ENCODE peak calls at places on chromosomes 1 and 21, in five cellular contexts. One of them, this sample, is unnamed.

GRCh38 chr1:211625040-211625439 is 46.1 kb upstream of the SLC30A1 start:
- DNase-seq in K562: no peak
- DNase-seq in GM12878: no peak
- DNase-seq in H1: no peak
- DNase-seq in HepG2: peak
- DNase-seq in this sample: no peak

GRCh38 chr1:147565189-147565980 is 24.1 kb downstream of the BCL9 start:
- DNase-seq in K562: no peak
- DNase-seq in GM12878: no peak
- DNase-seq in H1: no peak
- DNase-seq in HepG2: no peak
- DNase-seq in this sample: no peak

GRCh38 chr1:20478072-20478660 is 7.8 kb downstream of the CAMK2N1 start:
- DNase-seq in K562: no peak
- DNase-seq in GM12878: no peak
- DNase-seq in H1: no peak
- DNase-seq in HepG2: no peak
- DNase-seq in this sample: no peak

GRCh38 chr1:203037509-203038190 is 11.4 kb downstream of the PPFIA4 start:
- DNase-seq in K562: peak
- DNase-seq in GM12878: no peak
- DNase-seq in H1: no peak
- DNase-seq in HepG2: no peak
- DNase-seq in this sample: no peak

GRCh38 chr1:234565132-234565531 is 44.8 kb downstream of the IRF2BP2 start:
- DNase-seq in K562: no peak
- DNase-seq in GM12878: no peak
- DNase-seq in H1: no peak
- DNase-seq in HepG2: no peak
- DNase-seq in this sample: no peak

GRCh38 chr1:35111106-35111505 is 31.9 kb downstream of the ZMYM1 start:
- DNase-seq in K562: no peak
- DNase-seq in GM12878: no peak
- DNase-seq in H1: no peak
- DNase-seq in HepG2: peak
- DNase-seq in this sample: no peak

GRCh38 chr1:160620942-160621632 is 25.8 kb downstream of the SLAMF1 start:
- DNase-seq in K562: no peak
- DNase-seq in GM12878: no peak
- DNase-seq in H1: no peak
- DNase-seq in HepG2: no peak
- DNase-seq in this sample: no peak

GRCh38 chr1:114259517-114260160 is 106.0 kb upstream of the SYT6 start:
- DNase-seq in K562: no peak
- DNase-seq in GM12878: no peak
- DNase-seq in H1: no peak
- DNase-seq in HepG2: no peak
- DNase-seq in this sample: no peak

GRCh38 chr21:33401617-33401967 is 1.6 kb upstream of the IFNGR2 start:
- DNase-seq in K562: no peak
- DNase-seq in GM12878: no peak
- DNase-seq in H1: no peak
- DNase-seq in HepG2: no peak
- DNase-seq in this sample: no peak

GRCh38 chr1:87334351-87335174 is 5.9 kb downstream of the LMO4 start:
- DNase-seq in K562: peak
- DNase-seq in GM12878: no peak
- DNase-seq in H1: no peak
- DNase-seq in HepG2: no peak
- DNase-seq in this sample: no peak

GRCh38 chr1:9324246-9325096 is 31.8 kb downstream of the SPSB1 start:
- DNase-seq in K562: no peak
- DNase-seq in GM12878: no peak
- DNase-seq in H1: no peak
- DNase-seq in HepG2: no peak
- DNase-seq in this sample: no peak

GRCh38 chr1:155051777-155052398 is 772 bp downstream of the ADAM15 start:
- DNase-seq in K562: peak
- DNase-seq in GM12878: no peak
- DNase-seq in H1: no peak
- DNase-seq in HepG2: no peak
- DNase-seq in this sample: no peak

GRCh38 chr1:172719694-172720138 is 60.8 kb downstream of the FASLG start:
- DNase-seq in K562: peak
- DNase-seq in GM12878: no peak
- DNase-seq in H1: no peak
- DNase-seq in HepG2: peak
- DNase-seq in this sample: peak

GRCh38 chr1:72283204-72284083 is 1.1 kb upstream of the NEGR1 start:
- DNase-seq in K562: no peak
- DNase-seq in GM12878: no peak
- DNase-seq in H1: no peak
- DNase-seq in HepG2: no peak
- DNase-seq in this sample: no peak

GRCh38 chr1:7898962-7899361 is 41.7 kb downstream of the TNFRSF9 start:
- DNase-seq in K562: no peak
- DNase-seq in GM12878: no peak
- DNase-seq in H1: no peak
- DNase-seq in HepG2: no peak
- DNase-seq in this sample: no peak

GRCh38 chr1:117673405-117673804 is 67.6 kb downstream of the TENT5C start:
- DNase-seq in K562: no peak
- DNase-seq in GM12878: no peak
- DNase-seq in H1: no peak
- DNase-seq in HepG2: no peak
- DNase-seq in this sample: no peak

GRCh38 chr1:80248886-80249285 is 1242.4 kb upstream of the ADGRL4 start:
- DNase-seq in K562: no peak
- DNase-seq in GM12878: no peak
- DNase-seq in H1: no peak
- DNase-seq in HepG2: no peak
- DNase-seq in this sample: no peak

GRCh38 chr1:246415028-246415427 is 92.1 kb downstream of the SMYD3 start:
- DNase-seq in K562: no peak
- DNase-seq in GM12878: no peak
- DNase-seq in H1: no peak
- DNase-seq in HepG2: no peak
- DNase-seq in this sample: no peak

GRCh38 chr1:184806296-184806721 is 51.7 kb upstream of the EDEM3 start:
- DNase-seq in K562: no peak
- DNase-seq in GM12878: no peak
- DNase-seq in H1: no peak
- DNase-seq in HepG2: no peak
- DNase-seq in this sample: no peak

GRCh38 chr1:246005067-246005466 is 502.0 kb downstream of the SMYD3 start:
- DNase-seq in K562: no peak
- DNase-seq in GM12878: no peak
- DNase-seq in H1: no peak
- DNase-seq in HepG2: no peak
- DNase-seq in this sample: no peak

GRCh38 chr1:156797212-156797871 is 19.3 kb downstream of the SH2D2A start:
- DNase-seq in K562: peak
- DNase-seq in GM12878: no peak
- DNase-seq in H1: no peak
- DNase-seq in HepG2: peak
- DNase-seq in this sample: peak

GRCh38 chr1:110339427-110340206 is 440 bp downstream of the RBM15 start:
- DNase-seq in K562: peak
- DNase-seq in GM12878: no peak
- DNase-seq in H1: no peak
- DNase-seq in HepG2: peak
- DNase-seq in this sample: no peak

GRCh38 chr1:235262539-235262938 is 65.4 kb downstream of the ARID4B start:
- DNase-seq in K562: no peak
- DNase-seq in GM12878: no peak
- DNase-seq in H1: no peak
- DNase-seq in HepG2: no peak
- DNase-seq in this sample: no peak

GRCh38 chr1:230425252-230426061 is 675 bp downstream of the PGBD5 start:
- DNase-seq in K562: no peak
- DNase-seq in GM12878: no peak
- DNase-seq in H1: no peak
- DNase-seq in HepG2: no peak
- DNase-seq in this sample: no peak

GRCh38 chr1:243842978-243843490 is 7.0 kb downstream of the AKT3 start:
- DNase-seq in K562: no peak
- DNase-seq in GM12878: no peak
- DNase-seq in H1: no peak
- DNase-seq in HepG2: no peak
- DNase-seq in this sample: no peak

GRCh38 chr1:27117733-27118439 is 37.0 kb downstream of the SLC9A1 start:
- DNase-seq in K562: no peak
- DNase-seq in GM12878: no peak
- DNase-seq in H1: no peak
- DNase-seq in HepG2: no peak
- DNase-seq in this sample: no peak

GRCh38 chr1:225946082-225946620 is 5.1 kb upstream of the LEFTY2 start:
- DNase-seq in K562: no peak
- DNase-seq in GM12878: no peak
- DNase-seq in H1: no peak
- DNase-seq in HepG2: no peak
- DNase-seq in this sample: no peak

GRCh38 chr1:51324271-51325010 is 5.9 kb downstream of the TTC39A start:
- DNase-seq in K562: no peak
- DNase-seq in GM12878: no peak
- DNase-seq in H1: no peak
- DNase-seq in HepG2: no peak
- DNase-seq in this sample: no peak

GRCh38 chr1:154427173-154428139 is 22.3 kb downstream of the IL6R start:
- DNase-seq in K562: no peak
- DNase-seq in GM12878: no peak
- DNase-seq in H1: no peak
- DNase-seq in HepG2: peak
- DNase-seq in this sample: no peak

GRCh38 chr1:160338580-160338979 is 4.5 kb downstream of the COPA start:
- DNase-seq in K562: no peak
- DNase-seq in GM12878: no peak
- DNase-seq in H1: no peak
- DNase-seq in HepG2: no peak
- DNase-seq in this sample: no peak

GRCh38 chr1:21337931-21338567 is 47.8 kb upstream of the ECE1 start:
- DNase-seq in K562: no peak
- DNase-seq in GM12878: no peak
- DNase-seq in H1: no peak
- DNase-seq in HepG2: no peak
- DNase-seq in this sample: no peak

GRCh38 chr21:46323227-46323709 is 402 bp downstream of the C21orf58 start:
- DNase-seq in K562: no peak
- DNase-seq in GM12878: no peak
- DNase-seq in H1: no peak
- DNase-seq in HepG2: no peak
- DNase-seq in this sample: no peak

GRCh38 chr21:46324390-46325072 is 575 bp downstream of the PCNT start:
- DNase-seq in K562: peak
- DNase-seq in GM12878: no peak
- DNase-seq in H1: peak
- DNase-seq in HepG2: peak
- DNase-seq in this sample: peak

GRCh38 chr21:46323710-46324389 is at the start of the genes C21orf58 and PCNT:
- DNase-seq in K562: peak
- DNase-seq in GM12878: peak
- DNase-seq in H1: peak
- DNase-seq in HepG2: peak
- DNase-seq in this sample: peak

GRCh38 chr21:46326110-46326703 is 2.3 kb downstream of the PCNT start:
- DNase-seq in K562: no peak
- DNase-seq in GM12878: no peak
- DNase-seq in H1: no peak
- DNase-seq in HepG2: peak
- DNase-seq in this sample: no peak

GRCh38 chr21:46325073-46325912 is 1.3 kb downstream of the PCNT start:
- DNase-seq in K562: peak
- DNase-seq in GM12878: no peak
- DNase-seq in H1: peak
- DNase-seq in HepG2: peak
- DNase-seq in this sample: peak
- TF ChIP-seq POLR2A in K562: peak
- TF ChIP-seq POLR2A in GM12878: peak
- TF ChIP-seq POLR2A in H1: no peak
- TF ChIP-seq POLR2A in HepG2: no peak
- TF ChIP-seq POLR2A in this sample: peak

GRCh38 chr1:23544444-23545389 is 13.7 kb upstream of the E2F2 start:
- DNase-seq in K562: peak
- DNase-seq in GM12878: no peak
- DNase-seq in H1: no peak
- DNase-seq in HepG2: peak
- DNase-seq in this sample: no peak
- TF ChIP-seq SP1 in K562: no peak
- TF ChIP-seq SP1 in GM12878: no peak
- TF ChIP-seq SP1 in H1: no peak
- TF ChIP-seq SP1 in HepG2: no peak
- TF ChIP-seq SP1 in this sample: no peak

GRCh38 chr1:244970661-244971523 is 106.5 kb upstream of the HNRNPU start:
- DNase-seq in K562: peak
- DNase-seq in GM12878: peak
- DNase-seq in H1: peak
- DNase-seq in HepG2: peak
- DNase-seq in this sample: peak

GRCh38 chr1:244968431-244968830 is 104.1 kb upstream of the HNRNPU start:
- DNase-seq in K562: no peak
- DNase-seq in GM12878: no peak
- DNase-seq in H1: no peak
- DNase-seq in HepG2: no peak
- DNase-seq in this sample: no peak

GRCh38 chr1:244971524-244972216 is 107.3 kb upstream of the HNRNPU start:
- DNase-seq in K562: no peak
- DNase-seq in GM12878: no peak
- DNase-seq in H1: no peak
- DNase-seq in HepG2: peak
- DNase-seq in this sample: no peak

GRCh38 chr1:244969355-244970235 is 105.3 kb upstream of the HNRNPU start:
- DNase-seq in K562: no peak
- DNase-seq in GM12878: no peak
- DNase-seq in H1: no peak
- DNase-seq in HepG2: peak
- DNase-seq in this sample: peak

GRCh38 chr1:244970236-244970652 is 105.9 kb upstream of the HNRNPU start:
- DNase-seq in K562: peak
- DNase-seq in GM12878: no peak
- DNase-seq in H1: no peak
- DNase-seq in HepG2: peak
- DNase-seq in this sample: peak
- TF ChIP-seq POLR2A in K562: peak
- TF ChIP-seq POLR2A in GM12878: no peak
- TF ChIP-seq POLR2A in H1: peak
- TF ChIP-seq POLR2A in HepG2: peak
- TF ChIP-seq POLR2A in this sample: no peak

DNA sequence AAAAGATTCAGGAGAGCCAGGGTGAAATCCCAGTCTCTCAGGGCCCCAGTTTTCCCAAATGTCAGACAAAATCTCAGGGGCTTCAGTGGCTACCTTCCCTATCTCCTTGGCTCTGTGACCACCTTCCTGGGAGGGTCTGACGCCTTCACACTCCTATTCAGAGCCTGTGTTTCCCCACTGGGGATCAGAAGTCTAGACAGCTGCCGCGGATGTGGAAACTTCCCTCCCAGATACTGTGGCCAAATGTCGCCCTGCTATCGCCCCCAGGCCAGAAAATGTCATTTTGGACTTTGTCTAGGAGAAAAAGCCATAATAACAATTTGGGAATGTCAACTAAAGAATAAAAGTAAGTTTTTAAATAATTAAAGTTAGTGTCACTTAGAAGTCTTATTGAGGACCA is 15.9 kb downstream of the A3GALT2 start:
- DNase-seq in K562: no peak
- DNase-seq in GM12878: no peak
- DNase-seq in H1: no peak
- DNase-seq in HepG2: no peak
- DNase-seq in this sample: no peak
- TF ChIP-seq SP1 in K562: no peak
- TF ChIP-seq SP1 in GM12878: no peak
- TF ChIP-seq SP1 in H1: no peak
- TF ChIP-seq SP1 in HepG2: no peak
- TF ChIP-seq SP1 in this sample: no peak

This sample was measured in HCT116.